ENCODE peak calls at places on chromosomes 4 and X, in seven cellular contexts. L is right atrium auricular region, P is heart left ventricle, N is psoas muscle, S is PC-3, I is sigmoid colon, A is mesenchymal stem cell. X is an unnamed sample. For H3K27me3 and H3K4me1, the result is how much of the 10 kb centered on the place peaks cover.

GRCh38 chr4:78645853-78646757 is 94.5 kb downstream of the ANXA3 start:
- DNase-seq in I (peak), S (peak), P (peak), L (peak), N (peak), A (peak), X (no peak)

GRCh38 chrX:150465326-150465725 is 102.2 kb downstream of the MAMLD1 start:
- DNase-seq in S (no peak), N (no peak), A (no peak), I (no peak), P (no peak), L (no peak), X (no peak)

GRCh38 chr4:186095406-186095805 is 9.1 kb upstream of the FAM149A start:
- DNase-seq in A (no peak), N (no peak), P (no peak), S (no peak), I (no peak), L (no peak), X (no peak)

GRCh38 chrX:42276982-42277690 is 353.8 kb upstream of the CASK start:
- DNase-seq in S (no peak), I (no peak), A (no peak), N (no peak), P (no peak), L (no peak), X (no peak)

GRCh38 chrX:118066867-118067515 is 49.6 kb downstream of the KLHL13 start:
- DNase-seq in L (no peak), P (no peak), N (no peak), S (peak), A (no peak), I (no peak), X (no peak)

GRCh38 chrX:3548743-3549441 is 164.6 kb downstream of the PRKX start:
- DNase-seq in I (no peak), N (no peak), S (peak), A (peak), L (no peak), P (peak), X (no peak)

GRCh38 chr4:182547435-182547834 is 304.2 kb downstream of the TENM3 start:
- DNase-seq in L (no peak), N (no peak), S (no peak), P (no peak), A (no peak), I (no peak), X (no peak)

GRCh38 chrX:125782184-125782583 is 383.9 kb downstream of the DCAF12L2 start:
- DNase-seq in P (no peak), L (no peak), I (no peak), N (no peak), S (no peak), A (no peak), X (no peak)

GRCh38 chr4:101707596-101707995 is 82.9 kb upstream of the BANK1 start:
- DNase-seq in A (peak), N (no peak), S (no peak), P (no peak), L (no peak), I (no peak), X (no peak)

GRCh38 chrX:40076750-40077149 is 21.0 kb downstream of the BCOR start:
- DNase-seq in L (no peak), N (no peak), S (no peak), P (no peak), A (no peak), I (no peak), X (no peak)

GRCh38 chrX:153554519-153555167 is 37.2 kb downstream of the ATP2B3 start:
- DNase-seq in I (peak), S (peak), N (peak), A (peak), L (peak), P (peak), X (peak)

GRCh38 chrX:140346711-140347110 is 158.2 kb downstream of the SOX3 start:
- DNase-seq in N (no peak), A (no peak), I (no peak), L (no peak), P (no peak), S (no peak), X (no peak)

GRCh38 chr4:145829629-145830395 is 108.8 kb downstream of the ZNF827 start:
- DNase-seq in S (no peak), I (no peak), A (no peak), P (no peak), L (no peak), N (no peak), X (no peak)

GRCh38 chr4:48913346-48913745 is 6.8 kb upstream of the OCIAD2 start:
- DNase-seq in S (peak), N (no peak), I (peak), P (no peak), L (no peak), A (peak), X (no peak)

GRCh38 chrX:21958187-21958586 is 17.7 kb downstream of the SMS start:
- DNase-seq in S (no peak), A (no peak), L (no peak), P (no peak), I (no peak), N (no peak), X (no peak)

GRCh38 chr4:142480244-142480643 is 365.9 kb downstream of the INPP4B start:
- DNase-seq in L (no peak), N (no peak), P (no peak), S (peak), I (no peak), A (peak), X (no peak)

GRCh38 chr4:143083811-143084472 is 100.8 kb upstream of the USP38 start:
- DNase-seq in I (no peak), L (no peak), A (no peak), N (no peak), S (no peak), P (no peak), X (no peak)

GRCh38 chrX:31038585-31039326 is 33.1 kb downstream of the FTHL17 start:
- DNase-seq in P (peak), I (no peak), S (peak), A (peak), N (no peak), L (no peak), X (no peak)

GRCh38 chr4:38831653-38832052 is 25.0 kb downstream of the TLR6 start:
- DNase-seq in P (no peak), S (no peak), A (no peak), L (no peak), I (no peak), N (no peak), X (no peak)

GRCh38 chrX:20217906-20218305 is 48.8 kb downstream of the RPS6KA3 start:
- DNase-seq in I (no peak), P (no peak), A (no peak), L (no peak), N (no peak), S (no peak), X (no peak)

GRCh38 chr4:74415602-74416300 is 29.2 kb upstream of the AREG start:
- DNase-seq in A (no peak), L (no peak), P (no peak), S (no peak), N (no peak), I (no peak), X (no peak)

GRCh38 chr4:120918788-120919187 is 3.7 kb downstream of the PRDM5 start:
- DNase-seq in S (no peak), I (peak), N (peak), P (peak), L (no peak), A (no peak), X (no peak)

GRCh38 chr4:152919826-152920225 is 16.3 kb upstream of the FHDC1 start:
- DNase-seq in L (no peak), P (no peak), A (no peak), S (no peak), I (no peak), N (no peak), X (peak)

GRCh38 chr4:153488006-153488718 is 22.0 kb downstream of the TMEM131L start:
- DNase-seq in S (no peak), P (peak), A (no peak), N (no peak), I (no peak), L (no peak), X (peak)

GRCh38 chr4:55435136-55435535 is 39.4 kb downstream of the TMEM165 start:
- DNase-seq in L (no peak), P (no peak), I (no peak), N (no peak), A (peak), S (peak), X (no peak)

GRCh38 chr4:113950207-113950606 is 29.2 kb downstream of the ARSJ start:
- DNase-seq in I (no peak), L (no peak), S (no peak), N (no peak), A (no peak), P (no peak), X (no peak)

GRCh38 chrX:112058255-112058654 is 24.3 kb downstream of the TRPC5 start:
- DNase-seq in I (no peak), N (no peak), L (no peak), P (no peak), S (no peak), A (peak), X (no peak)

GRCh38 chr4:13329340-13329850 is 154.7 kb downstream of the RAB28 start:
- DNase-seq in L (no peak), N (no peak), A (no peak), P (no peak), I (no peak), S (no peak), X (no peak)

GRCh38 chrX:13046035-13046851 is 1.8 kb upstream of the FAM9C start:
- DNase-seq in I (no peak), S (no peak), P (no peak), N (no peak), L (no peak), A (no peak), X (no peak)

GRCh38 chr4:77800483-77801259 is 18.5 kb downstream of the CNOT6L start:
- DNase-seq in N (no peak), P (no peak), I (no peak), L (no peak), A (no peak), S (no peak), X (no peak)

GRCh38 chr4:22515888-22516541 is at the start of gene ADGRA3:
- DNase-seq in I (peak), A (peak), N (peak), S (peak), P (peak), L (peak), X (peak)

GRCh38 chr4:123826896-123827295 is 430.3 kb downstream of the SPRY1 start:
- DNase-seq in N (peak), I (no peak), S (peak), L (peak), A (peak), P (peak), X (no peak)

GRCh38 chr4:7518871-7519637 is 84.3 kb upstream of the PSAPL1 start:
- DNase-seq in N (no peak), S (no peak), I (no peak), P (peak), A (no peak), L (no peak), X (no peak)

GRCh38 chrX:151384807-151385206 is 12.2 kb upstream of the VMA21 start:
- DNase-seq in A (no peak), S (no peak), I (no peak), L (no peak), N (no peak), P (no peak), X (no peak)

GRCh38 chr4:124478518-124478917 is 234.0 kb downstream of the ANKRD50 start:
- DNase-seq in P (no peak), S (no peak), A (no peak), L (no peak), I (no peak), N (no peak), X (no peak)

GRCh38 chr4:7160439-7160838 is 31.9 kb upstream of the SORCS2 start:
- DNase-seq in I (peak), S (no peak), P (no peak), A (no peak), N (no peak), L (no peak), X (peak)

GRCh38 chr4:30718021-30718888 is 1.9 kb upstream of the PCDH7 start:
- DNase-seq in A (peak), L (no peak), I (peak), P (peak), S (peak), N (peak), X (no peak)

DNA sequence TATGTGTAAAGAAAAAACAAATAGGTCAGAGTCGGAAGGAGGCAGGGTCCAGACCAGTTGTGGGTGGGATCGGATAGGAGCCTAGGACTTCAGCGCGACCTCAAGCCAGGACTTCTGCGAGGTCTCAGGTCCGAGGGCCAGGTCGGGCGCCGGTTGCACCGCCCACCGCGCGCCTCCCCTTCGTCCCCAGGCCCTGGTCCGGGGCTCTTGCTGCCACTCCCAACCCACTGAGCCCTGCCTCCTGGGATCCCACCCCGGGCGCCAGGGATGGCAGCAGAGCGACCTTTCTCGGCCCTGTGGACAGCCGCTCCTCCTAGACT is 12.3 kb downstream of the PITX2 start:
- DNase-seq in P (no peak), A (no peak), N (no peak), I (no peak), L (no peak), S (no peak), X (no peak)
- H3K27me3 ChIP-seq in P (half or more), A (under half), N (under half), I (under half), L (under half), S (under half), X (half or more)

GRCh38 chr4:683247-683897 is 5.6 kb downstream of the SLC49A3 start:
- DNase-seq in L (no peak), A (no peak), P (no peak), N (no peak), S (no peak), I (no peak), X (peak)

GRCh38 chr4:682490-683172 is 6.3 kb downstream of the SLC49A3 start:
- DNase-seq in L (no peak), N (no peak), I (peak), P (no peak), S (no peak), A (no peak), X (no peak)

GRCh38 chr4:684611-685010 is 4.3 kb downstream of the SLC49A3 start:
- DNase-seq in N (no peak), S (no peak), P (no peak), L (no peak), I (no peak), A (no peak), X (no peak)

GRCh38 chr4:685681-686218 is 3.2 kb downstream of the SLC49A3 start:
- DNase-seq in I (no peak), L (no peak), N (no peak), S (no peak), A (no peak), P (no peak), X (no peak)

DNA sequence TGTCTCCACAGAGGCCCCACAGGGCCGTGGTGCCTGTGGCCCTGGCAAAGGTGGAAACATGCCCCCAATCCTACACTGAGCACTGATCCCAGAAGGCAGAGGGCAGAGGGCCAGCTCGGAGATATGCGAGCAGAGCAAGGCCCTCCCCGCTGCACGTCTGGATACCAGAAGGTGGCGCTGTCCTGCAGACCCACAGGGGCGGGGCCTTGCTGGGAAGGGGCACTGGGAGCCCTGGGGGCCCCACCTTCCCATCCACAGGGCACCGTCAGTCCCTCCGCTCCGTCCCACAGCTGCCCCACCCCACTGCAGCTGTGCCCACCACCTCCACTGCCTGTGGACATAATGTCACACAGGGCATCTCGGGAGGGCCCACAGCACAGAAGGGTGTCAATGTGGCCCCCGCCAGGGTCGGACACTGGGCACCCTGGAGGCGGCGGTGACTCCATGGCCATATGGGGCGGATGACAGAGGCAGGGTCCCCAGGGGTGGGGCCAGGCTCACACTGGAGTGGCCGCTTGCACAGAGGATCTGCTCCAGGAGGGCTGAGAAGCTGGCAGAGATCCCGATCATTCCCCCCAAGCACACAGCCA is 4.9 kb downstream of the SLC49A3 start:
- DNase-seq in P (peak), L (no peak), I (peak), A (peak), N (peak), S (peak), X (peak)
- H3K4me1 ChIP-seq in P (half or more), L (under half), I (under half), A (half or more), N (under half), S (under half), X (under half)

GRCh38 chr4:57044279-57044678 is 65.6 kb downstream of the POLR2B start:
- DNase-seq in N (no peak), P (no peak), A (peak), I (no peak), L (no peak), S (no peak), X (no peak)
- H3K27ac ChIP-seq in N (peak), P (peak), A (peak), I (peak), L (peak), S (no peak), X (peak)

GRCh38 chrX:100409316-100410082 is 574 bp downstream of the PCDH19 start:
- DNase-seq in I (no peak), L (no peak), N (peak), P (no peak), A (peak), S (no peak), X (no peak)

GRCh38 chrX:100408643-100409315 is 1.3 kb downstream of the PCDH19 start:
- DNase-seq in L (no peak), S (no peak), I (no peak), P (no peak), A (no peak), N (peak), X (no peak)

GRCh38 chrX:100410083-100410590 is at the start of gene PCDH19:
- DNase-seq in S (peak), I (peak), P (peak), A (peak), N (peak), L (no peak), X (peak)

GRCh38 chrX:100407147-100407783 is 2.8 kb downstream of the PCDH19 start:
- DNase-seq in P (no peak), L (no peak), I (no peak), N (no peak), A (no peak), S (no peak), X (no peak)

GRCh38 chrX:100407784-100408642 is 2.1 kb downstream of the PCDH19 start:
- DNase-seq in S (no peak), P (no peak), I (no peak), N (peak), A (no peak), L (no peak), X (no peak)
- H3K27me3 ChIP-seq in S (under half), P (half or more), I (under half), N (under half), A (half or more), L (under half), X (under half)

GRCh38 chr4:170008801-170009200 is 17.4 kb downstream of the MFAP3L start:
- DNase-seq in N (no peak), A (no peak), P (no peak), I (no peak), S (no peak), L (no peak), X (no peak)

GRCh38 chr4:170007113-170007512 is 19.1 kb downstream of the MFAP3L start:
- DNase-seq in I (no peak), N (no peak), A (peak), P (no peak), S (no peak), L (no peak), X (no peak)

GRCh38 chr4:170009291-170009690 is 16.9 kb downstream of the MFAP3L start:
- DNase-seq in I (no peak), L (no peak), S (no peak), A (no peak), N (no peak), P (no peak), X (no peak)

GRCh38 chr4:170005472-170005871 is 20.7 kb downstream of the MFAP3L start:
- DNase-seq in L (no peak), S (no peak), N (no peak), P (no peak), I (no peak), A (no peak), X (no peak)

GRCh38 chr4:170008376-170008775 is 17.8 kb downstream of the MFAP3L start:
- DNase-seq in P (no peak), A (no peak), S (no peak), L (no peak), I (no peak), N (no peak), X (no peak)
- H3K4me1 ChIP-seq in P (under half), A (under half), S (under half), L (under half), I (under half), N (under half), X (under half)

DNA sequence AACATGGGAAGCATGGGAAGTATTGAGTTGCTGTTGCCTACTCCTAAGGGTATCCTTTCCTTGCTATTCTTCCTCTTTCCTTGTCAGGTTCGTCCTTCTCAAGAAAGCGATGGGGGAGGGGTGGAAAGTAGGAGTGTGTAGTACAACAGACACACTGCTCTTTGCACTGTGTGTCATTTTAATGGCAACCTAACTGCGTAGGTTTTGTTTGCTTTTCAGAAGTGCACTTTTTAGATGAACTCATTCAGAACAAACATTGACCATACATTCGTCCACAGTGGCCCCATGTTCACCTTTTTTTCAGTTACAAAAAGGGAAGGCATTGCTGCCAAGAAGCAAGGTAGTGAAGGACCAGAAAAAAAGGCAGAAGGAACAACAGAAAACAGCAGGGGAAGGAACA is 10.2 kb upstream of the YIPF6 start:
- DNase-seq in N (no peak), L (no peak), P (no peak), A (no peak), S (peak), I (no peak), X (no peak)
- H3K27ac ChIP-seq in N (no peak), L (no peak), P (no peak), A (no peak), S (peak), I (no peak), X (no peak)

GRCh38 chrX:138853936-138854335 is 142.4 kb upstream of the FGF13 start:
- DNase-seq in L (no peak), S (no peak), I (no peak), N (no peak), A (no peak), P (no peak), X (no peak)

GRCh38 chrX:138856881-138857280 is 145.4 kb upstream of the FGF13 start:
- DNase-seq in I (no peak), A (no peak), N (no peak), S (peak), P (no peak), L (no peak), X (no peak)

GRCh38 chrX:138858438-138858837 is 146.9 kb upstream of the FGF13 start:
- DNase-seq in A (peak), P (no peak), L (no peak), I (no peak), S (peak), N (no peak), X (no peak)

GRCh38 chrX:138858946-138859345 is 147.4 kb upstream of the FGF13 start:
- DNase-seq in A (peak), I (no peak), P (no peak), L (no peak), N (no peak), S (no peak), X (no peak)

DNA sequence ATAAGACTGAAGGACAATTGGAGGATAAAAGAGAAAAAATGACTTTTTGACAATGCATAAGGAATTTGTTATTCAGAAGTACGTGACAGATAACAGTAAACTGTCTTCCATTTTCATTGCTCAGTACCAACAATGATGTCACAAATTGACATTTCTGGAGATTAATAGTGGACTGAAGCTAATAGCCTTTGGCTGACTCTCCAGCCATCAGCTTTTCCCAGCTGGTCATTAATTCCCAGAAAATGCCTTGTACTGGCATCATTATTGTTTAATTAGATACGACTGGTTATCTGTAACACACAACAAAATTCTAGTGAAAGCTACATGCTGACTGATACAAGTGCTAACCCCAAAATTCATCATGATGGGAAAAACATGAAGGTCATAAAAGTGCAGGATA is 147.9 kb upstream of the FGF13 start:
- DNase-seq in P (no peak), A (peak), N (no peak), L (no peak), I (no peak), S (no peak), X (no peak)
- H3K27me3 ChIP-seq in P (under half), A (under half), N (under half), L (under half), I (under half), S (under half), X (under half)